ENCODE peak calls at places on chromosome 22, in eight cellular contexts. One of them, this sample, is unnamed.

GRCh38 chr22:25403752-25404471 is 160.6 kb upstream of the GRK3 start:
- DNase-seq in LoVo: peak
- DNase-seq in smooth muscle cell of the brain vasculature: no peak
- DNase-seq in fibroblast of lung: peak
- DNase-seq in progenitor cell of endocrine pancreas: no peak
- DNase-seq in activated CD4-positive, CD25-positive, alpha-beta regulatory T cell: no peak
- DNase-seq in germinal center: peak
- DNase-seq in neuronal stem cell: no peak
- DNase-seq in this sample: no peak

GRCh38 chr22:40855960-40856512 is 403 bp downstream of the ST13 start:
- DNase-seq in LoVo: peak
- DNase-seq in smooth muscle cell of the brain vasculature: no peak
- DNase-seq in fibroblast of lung: peak
- DNase-seq in progenitor cell of endocrine pancreas: peak
- DNase-seq in activated CD4-positive, CD25-positive, alpha-beta regulatory T cell: no peak
- DNase-seq in germinal center: peak
- DNase-seq in neuronal stem cell: peak
- DNase-seq in this sample: no peak

GRCh38 chr22:46561435-46561905 is 24.1 kb upstream of the CELSR1 start:
- DNase-seq in LoVo: peak
- DNase-seq in smooth muscle cell of the brain vasculature: no peak
- DNase-seq in fibroblast of lung: peak
- DNase-seq in progenitor cell of endocrine pancreas: no peak
- DNase-seq in activated CD4-positive, CD25-positive, alpha-beta regulatory T cell: no peak
- DNase-seq in germinal center: peak
- DNase-seq in neuronal stem cell: no peak
- DNase-seq in this sample: no peak

GRCh38 chr22:48248901-48249455 is 1486.5 kb downstream of the TBC1D22A start:
- DNase-seq in LoVo: no peak
- DNase-seq in smooth muscle cell of the brain vasculature: no peak
- DNase-seq in fibroblast of lung: no peak
- DNase-seq in progenitor cell of endocrine pancreas: no peak
- DNase-seq in activated CD4-positive, CD25-positive, alpha-beta regulatory T cell: no peak
- DNase-seq in germinal center: no peak
- DNase-seq in neuronal stem cell: no peak
- DNase-seq in this sample: no peak

GRCh38 chr22:20031732-20032406 is 11.0 kb downstream of the TANGO2 start:
- DNase-seq in LoVo: peak
- DNase-seq in smooth muscle cell of the brain vasculature: no peak
- DNase-seq in fibroblast of lung: no peak
- DNase-seq in progenitor cell of endocrine pancreas: no peak
- DNase-seq in activated CD4-positive, CD25-positive, alpha-beta regulatory T cell: peak
- DNase-seq in germinal center: no peak
- DNase-seq in neuronal stem cell: no peak
- DNase-seq in this sample: no peak

GRCh38 chr22:38618682-38619081 is 37.5 kb downstream of the FAM227A start:
- DNase-seq in LoVo: no peak
- DNase-seq in smooth muscle cell of the brain vasculature: no peak
- DNase-seq in fibroblast of lung: peak
- DNase-seq in progenitor cell of endocrine pancreas: no peak
- DNase-seq in activated CD4-positive, CD25-positive, alpha-beta regulatory T cell: no peak
- DNase-seq in germinal center: no peak
- DNase-seq in neuronal stem cell: no peak
- DNase-seq in this sample: no peak

GRCh38 chr22:37546436-37547248 is 13.6 kb upstream of the CDC42EP1 start:
- DNase-seq in LoVo: no peak
- DNase-seq in smooth muscle cell of the brain vasculature: peak
- DNase-seq in fibroblast of lung: peak
- DNase-seq in progenitor cell of endocrine pancreas: no peak
- DNase-seq in activated CD4-positive, CD25-positive, alpha-beta regulatory T cell: no peak
- DNase-seq in germinal center: no peak
- DNase-seq in neuronal stem cell: no peak
- DNase-seq in this sample: peak

GRCh38 chr22:50304528-50305392 is 2.7 kb downstream of the PLXNB2 start:
- DNase-seq in LoVo: peak
- DNase-seq in smooth muscle cell of the brain vasculature: no peak
- DNase-seq in fibroblast of lung: peak
- DNase-seq in progenitor cell of endocrine pancreas: no peak
- DNase-seq in activated CD4-positive, CD25-positive, alpha-beta regulatory T cell: no peak
- DNase-seq in germinal center: peak
- DNase-seq in neuronal stem cell: no peak
- DNase-seq in this sample: no peak

GRCh38 chr22:34592341-34592740 is 473.6 kb upstream of the ISX start:
- DNase-seq in LoVo: no peak
- DNase-seq in smooth muscle cell of the brain vasculature: no peak
- DNase-seq in fibroblast of lung: no peak
- DNase-seq in progenitor cell of endocrine pancreas: no peak
- DNase-seq in activated CD4-positive, CD25-positive, alpha-beta regulatory T cell: no peak
- DNase-seq in germinal center: no peak
- DNase-seq in neuronal stem cell: no peak
- DNase-seq in this sample: no peak